ENCODE peak calls at places on chromosomes 6 and 20, in four cellular contexts. R is GM12878, X is HepG2, M is K562. Q is an unnamed sample.

GRCh38 chr6:169241688-169242350 is 11.8 kb downstream of the THBS2 start:
- DNase-seq in R (no peak), X (no peak), M (no peak), Q (no peak)

GRCh38 chr6:7142228-7142801 is 34.6 kb downstream of the RREB1 start:
- DNase-seq in R (no peak), X (no peak), M (no peak), Q (no peak)

GRCh38 chr6:75882734-75883133 is 133.7 kb downstream of the MYO6 start:
- DNase-seq in R (no peak), X (no peak), M (no peak), Q (no peak)

GRCh38 chr6:90039911-90040310 is 145.6 kb downstream of the GJA10 start:
- DNase-seq in R (no peak), X (no peak), M (no peak), Q (no peak)

GRCh38 chr6:75526502-75527127 is 33.0 kb upstream of the FILIP1 start:
- DNase-seq in R (peak), X (peak), M (peak), Q (peak)

GRCh38 chr20:51493346-51493791 is 49.1 kb downstream of the NFATC2 start:
- DNase-seq in R (no peak), X (no peak), M (peak), Q (no peak)

GRCh38 chr6:56649782-56650181 is 7.1 kb upstream of the DST start:
- DNase-seq in R (no peak), X (no peak), M (no peak), Q (no peak)

GRCh38 chr20:37703338-37703660 is 9.5 kb downstream of the CTNNBL1 start:
- DNase-seq in R (no peak), X (no peak), M (no peak), Q (no peak)

GRCh38 chr20:59055302-59055701 is 12.7 kb upstream of the PRELID3B start:
- DNase-seq in R (no peak), X (no peak), M (no peak), Q (no peak)

GRCh38 chr6:148803979-148804378 is 57.1 kb downstream of the UST start:
- DNase-seq in R (no peak), X (no peak), M (no peak), Q (no peak)

GRCh38 chr6:144897441-144897921 is 612.3 kb downstream of the UTRN start:
- DNase-seq in R (no peak), X (no peak), M (no peak), Q (no peak)

GRCh38 chr20:63101781-63102719 is 95.3 kb upstream of the BHLHE23 start:
- DNase-seq in R (no peak), X (no peak), M (no peak), Q (peak)

GRCh38 chr20:44496976-44497375 is 21.3 kb downstream of the TTPAL start:
- DNase-seq in R (no peak), X (no peak), M (no peak), Q (no peak)

GRCh38 chr6:7153807-7154206 is 46.0 kb downstream of the RREB1 start:
- DNase-seq in R (no peak), X (no peak), M (peak), Q (no peak)

GRCh38 chr6:85986681-85987080 is 344.0 kb upstream of the SYNCRIP start:
- DNase-seq in R (no peak), X (no peak), M (no peak), Q (no peak)

GRCh38 chr20:56433880-56434255 is 21.8 kb downstream of the CASS4 start:
- DNase-seq in R (no peak), X (no peak), M (no peak), Q (no peak)

GRCh38 chr6:130776287-130776925 is 50.8 kb upstream of the SMLR1 start:
- DNase-seq in R (peak), X (no peak), M (no peak), Q (no peak)

GRCh38 chr6:129683606-129684322 is 26.2 kb downstream of the ARHGAP18 start:
- DNase-seq in R (peak), X (peak), M (peak), Q (no peak)

GRCh38 chr6:31727034-31727716 is 1.9 kb downstream of the DDAH2 start:
- DNase-seq in R (no peak), X (no peak), M (no peak), Q (no peak)

GRCh38 chr6:140401666-140402255 is 1027.3 kb upstream of the CITED2 start:
- DNase-seq in R (no peak), X (no peak), M (no peak), Q (no peak)

GRCh38 chr6:30614843-30615218 is 2.2 kb downstream of the PPP1R10 start:
- DNase-seq in R (peak), X (peak), M (peak), Q (peak)

GRCh38 chr6:30617565-30618269 is at the start of gene MRPS18B:
- DNase-seq in R (peak), X (peak), M (peak), Q (peak)

GRCh38 chr6:30615219-30615957 is 1.7 kb downstream of the PPP1R10 start:
- DNase-seq in R (no peak), X (peak), M (no peak), Q (no peak)

GRCh38 chr6:30616811-30617564 is at the start of gene PPP1R10:
- DNase-seq in R (peak), X (peak), M (peak), Q (peak)

DNA sequence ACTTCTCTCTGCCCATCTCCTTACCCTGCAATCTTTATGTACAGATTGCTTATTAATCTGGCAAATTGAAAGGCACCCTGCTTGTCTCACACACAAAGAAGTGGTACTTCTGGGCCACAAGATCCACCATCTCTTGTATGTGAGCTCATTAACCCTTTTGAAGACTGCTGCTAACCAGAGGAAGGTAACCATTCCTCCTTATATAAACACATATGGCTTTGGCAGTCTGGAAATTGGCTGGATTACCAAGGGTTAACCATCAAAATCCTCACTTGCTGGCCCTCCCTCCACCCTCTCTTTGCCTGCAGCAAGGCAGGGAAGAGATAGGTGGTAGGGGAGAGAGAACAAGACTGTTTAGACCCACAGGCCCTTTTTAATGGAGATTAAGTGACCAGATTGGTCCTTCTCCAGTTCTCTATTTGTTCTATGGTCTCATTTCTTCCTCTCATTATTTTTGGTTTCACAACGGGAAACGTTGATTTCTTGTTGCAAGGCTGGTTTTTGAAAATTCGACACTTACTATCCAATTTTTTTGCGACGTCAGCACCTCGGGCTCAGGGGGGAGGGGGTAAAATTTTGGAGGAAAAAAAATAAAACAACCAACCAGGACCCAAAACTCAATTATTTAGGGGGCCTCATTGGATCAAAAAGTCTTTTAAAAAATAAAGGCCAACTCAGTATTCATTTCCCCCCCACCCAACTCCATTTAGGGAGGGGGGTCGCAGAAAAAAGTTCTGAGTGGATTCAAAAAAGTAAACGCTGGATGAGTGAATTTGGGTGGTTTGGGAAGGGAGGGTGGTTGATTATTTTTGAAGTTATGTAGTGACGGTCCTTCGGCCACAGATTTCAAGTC is 859 bp downstream of the PPP1R10 start:
- DNase-seq in R (no peak), X (peak), M (peak), Q (no peak)
- TF ChIP-seq FOXK2 in R (no peak), X (no peak), M (no peak), Q (peak)

GRCh38 chr6:21753571-21754108 is 160.1 kb downstream of the SOX4 start:
- DNase-seq in R (no peak), X (no peak), M (no peak), Q (no peak)
- TF ChIP-seq FOXK2 in R (no peak), X (no peak), M (no peak), Q (no peak)

GRCh38 chr6:49552596-49552995 is 2.1 kb downstream of the C6orf141 start:
- DNase-seq in R (no peak), X (no peak), M (no peak), Q (no peak)

GRCh38 chr6:49551126-49551865 is 828 bp downstream of the C6orf141 start:
- DNase-seq in R (no peak), X (no peak), M (no peak), Q (peak)

GRCh38 chr6:49553353-49553752 is 2.9 kb downstream of the C6orf141 start:
- DNase-seq in R (no peak), X (no peak), M (no peak), Q (no peak)

GRCh38 chr6:49550413-49551125 is at the start of gene C6orf141:
- DNase-seq in R (no peak), X (no peak), M (no peak), Q (peak)

GRCh38 chr6:49551866-49552129 is 1.3 kb downstream of the C6orf141 start:
- DNase-seq in R (no peak), X (no peak), M (no peak), Q (no peak)
- TF ChIP-seq FOXK2 in R (no peak), X (no peak), M (no peak), Q (no peak)

GRCh38 chr20:32466739-32467505 is 108.8 kb downstream of the ASXL1 start:
- DNase-seq in R (no peak), X (no peak), M (no peak), Q (no peak)

GRCh38 chr20:32464401-32465091 is 106.4 kb downstream of the ASXL1 start:
- DNase-seq in R (no peak), X (no peak), M (no peak), Q (no peak)

GRCh38 chr20:32463642-32464400 is 105.7 kb downstream of the ASXL1 start:
- DNase-seq in R (no peak), X (no peak), M (no peak), Q (no peak)

GRCh38 chr20:32462900-32463641 is 104.9 kb downstream of the ASXL1 start:
- DNase-seq in R (no peak), X (no peak), M (no peak), Q (no peak)

GRCh38 chr20:32465092-32465900 is 107.2 kb downstream of the ASXL1 start:
- DNase-seq in R (no peak), X (peak), M (no peak), Q (no peak)
- TF ChIP-seq FOXK2 in R (peak), X (no peak), M (no peak), Q (no peak)

DNA sequence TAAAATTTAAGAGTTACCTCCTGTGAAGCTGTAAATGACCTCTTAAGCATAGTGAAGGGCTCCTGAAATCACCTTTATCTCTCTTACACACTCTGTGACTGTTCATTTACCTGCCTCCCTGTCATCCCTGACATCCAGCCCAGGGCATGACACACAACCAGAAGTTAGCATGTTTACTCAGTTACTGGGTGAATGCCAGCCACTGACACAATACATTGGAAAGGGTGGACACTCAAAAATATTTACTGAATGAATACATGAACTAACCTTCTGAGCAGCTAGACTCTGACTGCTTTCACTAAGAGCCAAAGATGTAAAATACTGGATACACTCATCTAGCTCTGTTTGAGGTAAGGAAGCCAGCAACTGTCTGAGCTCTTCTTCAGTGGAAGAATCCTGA is 25.3 kb downstream of the SERAC1 start:
- DNase-seq in R (no peak), X (peak), M (no peak), Q (no peak)
- TF ChIP-seq FOXK2 in R (no peak), X (no peak), M (no peak), Q (no peak)

DNA sequence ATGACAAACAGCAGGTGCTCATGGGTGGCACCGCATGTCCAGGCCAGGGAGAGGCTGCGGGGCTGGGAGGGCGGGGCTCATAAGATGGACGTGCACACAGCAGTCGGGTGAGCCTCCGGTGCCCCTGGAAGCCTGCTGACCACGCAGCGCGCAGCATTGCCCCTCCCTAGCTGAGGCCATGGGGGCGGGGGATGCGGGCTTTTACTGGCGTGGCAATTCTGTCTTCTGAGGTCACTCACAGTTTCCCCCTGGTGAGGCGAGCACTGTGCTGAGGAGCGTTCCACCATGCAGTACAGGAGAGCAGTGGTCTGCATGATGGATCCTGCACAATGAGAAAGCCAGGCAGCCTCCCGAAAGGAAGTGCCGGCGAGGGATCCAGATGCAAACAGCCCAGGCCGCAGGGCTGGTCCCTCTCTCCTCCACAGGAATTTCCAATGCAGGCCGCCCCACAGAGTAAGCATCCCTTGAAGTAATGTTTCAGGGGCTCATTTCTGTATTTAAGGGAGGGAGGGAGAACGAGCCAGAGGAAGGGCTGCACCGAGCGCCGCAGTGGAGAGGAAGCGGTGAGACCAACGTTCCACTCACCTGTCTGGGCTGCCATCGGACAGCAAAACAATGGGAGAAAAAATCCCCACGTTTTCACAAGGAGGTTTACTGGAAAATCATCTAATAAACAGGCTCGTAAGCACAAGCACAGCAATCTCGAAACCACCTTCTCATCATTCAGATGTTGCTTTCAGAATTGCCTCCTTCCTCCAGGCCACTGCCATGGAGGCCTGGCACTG is 56.0 kb downstream of the IRF4 start:
- DNase-seq in R (no peak), X (no peak), M (no peak), Q (no peak)
- TF ChIP-seq FOXK2 in R (no peak), X (no peak), M (no peak), Q (no peak)

GRCh38 chr6:161584051-161584450 is 310.2 kb upstream of the AGPAT4 start:
- DNase-seq in R (no peak), X (no peak), M (no peak), Q (no peak)

GRCh38 chr6:161583561-161583960 is 309.7 kb upstream of the AGPAT4 start:
- DNase-seq in R (no peak), X (no peak), M (no peak), Q (no peak)

GRCh38 chr6:161584929-161585328 is 311.1 kb upstream of the AGPAT4 start:
- DNase-seq in R (no peak), X (no peak), M (no peak), Q (no peak)

DNA sequence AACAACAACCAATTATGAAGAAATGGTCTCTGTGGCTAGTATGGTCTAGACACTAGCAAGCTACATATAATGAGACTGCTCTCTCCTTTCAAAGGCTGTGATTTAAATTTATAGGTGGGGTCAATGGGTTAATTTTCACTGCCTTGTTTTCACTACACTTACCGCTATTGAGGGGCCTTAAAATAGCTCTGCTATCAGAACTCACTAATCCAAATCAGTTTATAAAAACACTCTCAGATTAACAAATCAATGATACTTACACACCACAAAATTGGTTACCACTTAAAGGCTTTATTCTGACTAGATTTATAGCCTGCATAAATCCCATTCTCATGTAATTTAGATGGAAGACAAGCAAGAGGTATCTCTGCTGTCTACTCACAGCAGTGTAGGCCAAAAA is 313.0 kb upstream of the AGPAT4 start:
- DNase-seq in R (no peak), X (no peak), M (no peak), Q (peak)
- TF ChIP-seq FOXK2 in R (no peak), X (no peak), M (no peak), Q (peak)

Q was measured in HEK293T.